ENCODE peak calls at places on chromosomes 16 and 17, in eight cellular contexts. Q is fibroblast of mammary gland, N is left ventricle myocardium inferior, V is epithelial cell of proximal tubule, W is GM20000, G is hepatocyte, Y is endothelial cell, O is fibroblast of the aortic adventitia. Z is an unnamed sample.
A peak's percentile ranks its signal among the peaks of the same experiment; 100 is the strongest.

GRCh38 chr17:72393553-72393952 is 272.7 kb downstream of the SOX9 start:
- DNase-seq in Q (peak; percentile 91), N (no peak), V (no peak), W (no peak), G (no peak), Y (no peak), O (peak; percentile 62), Z (no peak)

GRCh38 chr17:36937001-36937960 is at the start of gene LHX1:
- DNase-seq in Q (no peak), N (no peak), V (no peak), W (peak; percentile 57), G (no peak), Y (no peak), O (no peak), Z (no peak)

GRCh38 chr16:10039220-10040096 is 142.8 kb downstream of the GRIN2A start:
- DNase-seq in Q (peak; percentile 14), N (no peak), V (no peak), W (peak; percentile 26), G (peak; percentile 35), Y (peak; percentile 33), O (peak; percentile 11), Z (no peak)

GRCh38 chr16:8796469-8797363 is 723 bp downstream of the TMEM186 start:
- DNase-seq in Q (peak; percentile 37), N (no peak), V (no peak), W (no peak), G (no peak), Y (no peak), O (peak; percentile 6), Z (no peak)

GRCh38 chr16:52470601-52471000 is 76.3 kb downstream of the TOX3 start:
- DNase-seq in Q (no peak), N (no peak), V (no peak), W (no peak), G (no peak), Y (no peak), O (no peak), Z (no peak)

GRCh38 chr17:51435641-51436091 is 175.3 kb downstream of the UTP18 start:
- DNase-seq in Q (peak; percentile 8), N (peak; percentile 20), V (no peak), W (peak; percentile 25), G (peak; percentile 84), Y (peak; percentile 64), O (peak; percentile 2), Z (no peak)

GRCh38 chr17:42132941-42133340 is 10.3 kb downstream of the HSPB9 start:
- DNase-seq in Q (peak; percentile 73), N (peak; percentile 52), V (peak; percentile 67), W (no peak), G (no peak), Y (no peak), O (peak; percentile 73), Z (no peak)

GRCh38 chr17:31310260-31310659 is 3.6 kb downstream of the EVI2B start:
- DNase-seq in Q (no peak), N (no peak), V (no peak), W (no peak), G (no peak), Y (no peak), O (no peak), Z (no peak)

GRCh38 chr16:53968454-53968853 is 264.5 kb downstream of the FTO start:
- DNase-seq in Q (peak; percentile 29), N (no peak), V (no peak), W (no peak), G (no peak), Y (no peak), O (no peak), Z (no peak)

GRCh38 chr17:28499366-28499668 is 6.8 kb upstream of the FOXN1 start:
- DNase-seq in Q (no peak), N (no peak), V (no peak), W (no peak), G (no peak), Y (no peak), O (no peak), Z (no peak)

GRCh38 chr16:17177242-17177967 is 293.4 kb downstream of the XYLT1 start:
- DNase-seq in Q (peak; percentile 85), N (no peak), V (no peak), W (no peak), G (peak; percentile 23), Y (no peak), O (peak; percentile 36), Z (no peak)

GRCh38 chr17:47730681-47731080 is 2.4 kb upstream of the TBX21 start:
- DNase-seq in Q (no peak), N (no peak), V (no peak), W (no peak), G (no peak), Y (no peak), O (no peak), Z (no peak)

GRCh38 chr16:89119161-89119621 is 25.5 kb downstream of the ACSF3 start:
- DNase-seq in Q (no peak), N (peak; percentile 11), V (no peak), W (no peak), G (no peak), Y (no peak), O (no peak), Z (no peak)

GRCh38 chr16:53372942-53373871 is 61.1 kb upstream of the RBL2 start:
- DNase-seq in Q (no peak), N (no peak), V (no peak), W (peak; percentile 33), G (no peak), Y (peak; percentile 17), O (no peak), Z (no peak)

GRCh38 chr17:74750327-74751069 is 2.1 kb downstream of the NHERF1 start:
- DNase-seq in Q (no peak), N (no peak), V (no peak), W (no peak), G (peak; percentile 65), Y (no peak), O (no peak), Z (no peak)
- TF ChIP-seq CTCF in Q (no peak), N (no peak), V (no peak), W (no peak), G (no peak), Y (no peak), O (no peak), Z (no peak)

GRCh38 chr16:29011851-29012250 is 27.0 kb downstream of the LAT start:
- DNase-seq in Q (no peak), N (no peak), V (no peak), W (no peak), G (no peak), Y (no peak), O (no peak), Z (no peak)

GRCh38 chr16:29009050-29009837 is 24.4 kb downstream of the LAT start:
- DNase-seq in Q (no peak), N (no peak), V (no peak), W (no peak), G (no peak), Y (no peak), O (no peak), Z (no peak)

GRCh38 chr16:29012913-29013641 is 28.2 kb downstream of the LAT start:
- DNase-seq in Q (no peak), N (no peak), V (no peak), W (no peak), G (no peak), Y (no peak), O (no peak), Z (no peak)

GRCh38 chr16:29009838-29010166 is 24.9 kb downstream of the LAT start:
- DNase-seq in Q (no peak), N (no peak), V (no peak), W (no peak), G (no peak), Y (no peak), O (no peak), Z (no peak)

GRCh38 chr16:29011112-29011511 is 26.3 kb downstream of the LAT start:
- DNase-seq in Q (no peak), N (no peak), V (no peak), W (no peak), G (no peak), Y (peak; percentile 13), O (no peak), Z (no peak)
- TF ChIP-seq CTCF in Q (no peak), N (no peak), V (peak; percentile 22), W (no peak), G (no peak), Y (no peak), O (no peak), Z (no peak)

GRCh38 chr16:80948886-80949502 is 57.7 kb downstream of the CMC2 start:
- DNase-seq in Q (peak; percentile 59), N (peak; percentile 58), V (no peak), W (peak; percentile 57), G (peak; percentile 51), Y (peak; percentile 64), O (peak; percentile 55), Z (peak; percentile 43)
- TF ChIP-seq CTCF in Q (peak; percentile 68), N (peak; percentile 71), V (peak; percentile 60), W (peak; percentile 41), G (peak; percentile 34), Y (peak; percentile 77), O (peak; percentile 53), Z (no peak)

DNA sequence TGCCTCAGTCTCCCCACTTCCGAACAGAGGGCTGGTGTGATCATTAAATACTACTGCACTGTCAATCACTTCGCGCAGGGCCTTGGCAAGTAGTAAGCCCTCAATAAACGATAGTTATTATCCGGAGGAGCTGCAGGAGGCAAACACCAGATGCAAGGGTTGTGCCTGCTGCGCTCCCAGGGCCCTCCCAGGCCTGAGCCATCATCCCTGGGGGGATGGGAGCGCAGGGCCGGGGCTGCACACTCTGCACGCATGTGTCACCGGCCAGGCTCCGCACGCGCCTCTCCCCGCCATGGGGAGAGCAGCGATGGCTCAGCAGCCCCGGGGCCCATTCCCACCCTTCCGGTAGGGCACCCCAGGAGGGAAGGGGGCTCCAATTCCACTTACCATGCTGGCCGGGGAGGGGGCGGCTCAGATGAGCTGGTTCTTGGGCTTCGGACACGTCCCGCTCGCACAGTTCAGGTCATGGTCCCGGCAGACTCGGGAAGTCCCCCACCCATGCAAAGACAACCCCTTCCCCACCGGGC is 723 bp downstream of the XPO6 start:
- DNase-seq in Q (peak; percentile 72), N (peak; percentile 68), V (no peak), W (peak; percentile 66), G (peak; percentile 90), Y (peak; percentile 48), O (peak; percentile 57), Z (peak; percentile 57)
- TF ChIP-seq CTCF in Q (no peak), N (no peak), V (no peak), W (no peak), G (no peak), Y (no peak), O (no peak), Z (no peak)

GRCh38 chr17:82415336-82415735 is 2.8 kb upstream of the HEXD start:
- DNase-seq in Q (no peak), N (no peak), V (no peak), W (no peak), G (no peak), Y (no peak), O (no peak), Z (no peak)

GRCh38 chr17:82418001-82418986 is at the start of the genes HEXD and OGFOD3:
- DNase-seq in Q (peak; percentile 68), N (peak; percentile 83), V (no peak), W (peak; percentile 99), G (peak; percentile 96), Y (peak; percentile 84), O (peak; percentile 63), Z (no peak)

GRCh38 chr17:82416264-82416663 is 1.9 kb upstream of the HEXD start:
- DNase-seq in Q (no peak), N (no peak), V (no peak), W (no peak), G (no peak), Y (no peak), O (no peak), Z (no peak)

GRCh38 chr17:82415786-82416185 is 2.4 kb upstream of the HEXD start:
- DNase-seq in Q (no peak), N (no peak), V (no peak), W (no peak), G (no peak), Y (no peak), O (no peak), Z (no peak)

GRCh38 chr17:82416771-82417170 is 1.4 kb upstream of the HEXD start:
- DNase-seq in Q (no peak), N (no peak), V (no peak), W (no peak), G (no peak), Y (no peak), O (no peak), Z (no peak)
- TF ChIP-seq CTCF in Q (peak; percentile 11), N (peak; percentile 10), V (peak; percentile 12), W (no peak), G (no peak), Y (peak; percentile 49), O (peak; percentile 29), Z (no peak)

Z was measured in omental fat pad.